ENCODE peak calls at places on chromosomes 13 and 19, in eight cellular contexts. L is adrenal gland, Z is H9, C is fibroblast of lung, J is foreskin fibroblast, N is left ventricle myocardium inferior, M is uterus, I is fibroblast of pulmonary artery. B is an unnamed sample.

GRCh38 chr13:23871616-23872220 is 17.5 kb downstream of the MIPEP start:
- DNase-seq in L (no peak), Z (no peak), C (peak; percentile 76), J (peak; percentile 63), N (no peak), M (no peak), I (peak; percentile 61), B (peak; percentile 38)

GRCh38 chr19:1167687-1168561 is 6.1 kb downstream of the SBNO2 start:
- DNase-seq in L (peak; percentile 66), Z (no peak), C (no peak), J (no peak), N (no peak), M (no peak), I (no peak), B (no peak)

GRCh38 chr19:37654833-37655688 is at the start of gene ZFP30:
- DNase-seq in L (peak; percentile 91), Z (peak; percentile 76), C (peak; percentile 79), J (peak; percentile 94), N (peak; percentile 93), M (peak; percentile 81), I (peak; percentile 60), B (peak; percentile 82)

GRCh38 chr19:52231154-52231565 is 38.2 kb upstream of the ZNF766 start:
- DNase-seq in L (peak; percentile 81), Z (no peak), C (no peak), J (peak; percentile 31), N (no peak), M (no peak), I (peak; percentile 24), B (no peak)

GRCh38 chr13:75788494-75788991 is 152.4 kb downstream of the LMO7 start:
- DNase-seq in L (no peak), Z (no peak), C (peak; percentile 90), J (peak; percentile 95), N (no peak), M (no peak), I (peak; percentile 76), B (no peak)

GRCh38 chr19:20247016-20247683 is 80.1 kb downstream of the ZNF486 start:
- DNase-seq in L (peak; percentile 28), Z (peak; percentile 59), C (peak; percentile 17), J (peak; percentile 5), N (peak; percentile 16), M (peak; percentile 48), I (peak; percentile 18), B (no peak)

GRCh38 chr19:39247701-39248664 is 673 bp downstream of the IFNL4 start:
- DNase-seq in L (no peak), Z (peak; percentile 46), C (no peak), J (peak; percentile 31), N (no peak), M (no peak), I (peak; percentile 8), B (no peak)

GRCh38 chr13:32262165-32262564 is 53.0 kb downstream of the ZAR1L start:
- DNase-seq in L (no peak), Z (no peak), C (no peak), J (peak; percentile 46), N (no peak), M (no peak), I (no peak), B (no peak)

GRCh38 chr19:38707512-38708114 is 36.7 kb downstream of the CAPN12 start:
- DNase-seq in L (peak; percentile 83), Z (no peak), C (no peak), J (peak; percentile 18), N (peak; percentile 76), M (peak; percentile 52), I (peak; percentile 65), B (no peak)

GRCh38 chr13:63024458-63024857 is 1608.8 kb upstream of the PCDH20 start:
- DNase-seq in L (no peak), Z (no peak), C (peak; percentile 44), J (peak; percentile 9), N (no peak), M (no peak), I (peak; percentile 4), B (no peak)

GRCh38 chr19:45250832-45251451 is at the start of gene MARK4:
- DNase-seq in L (peak; percentile 49), Z (peak; percentile 69), C (peak; percentile 44), J (peak; percentile 75), N (peak; percentile 52), M (peak; percentile 62), I (peak; percentile 49), B (peak; percentile 97)

GRCh38 chr19:56538761-56539263 is at the start of gene ZFP28:
- DNase-seq in L (peak; percentile 80), Z (peak; percentile 80), C (no peak), J (no peak), N (peak; percentile 89), M (peak; percentile 76), I (no peak), B (no peak)

GRCh38 chr13:50942630-50943311 is 33.2 kb downstream of the RNASEH2B start:
- DNase-seq in L (no peak), Z (no peak), C (no peak), J (no peak), N (no peak), M (no peak), I (no peak), B (no peak)

GRCh38 chr13:43388282-43389034 is 365.1 kb downstream of the DNAJC15 start:
- DNase-seq in L (no peak), Z (no peak), C (no peak), J (no peak), N (no peak), M (no peak), I (no peak), B (no peak)

GRCh38 chr19:9913237-9914000 is 22.9 kb downstream of the OLFM2 start:
- DNase-seq in L (peak; percentile 51), Z (peak; percentile 50), C (no peak), J (no peak), N (peak; percentile 25), M (peak; percentile 19), I (no peak), B (no peak)

GRCh38 chr19:28608292-28608691 is 604.7 kb downstream of the UQCRFS1 start:
- DNase-seq in L (no peak), Z (no peak), C (no peak), J (no peak), N (no peak), M (no peak), I (no peak), B (no peak)

GRCh38 chr13:99322297-99323103 is 15.3 kb upstream of the GPR183 start:
- DNase-seq in L (no peak), Z (no peak), C (peak; percentile 79), J (peak; percentile 83), N (no peak), M (no peak), I (peak; percentile 60), B (peak; percentile 68)

GRCh38 chr13:39779337-39780270 is 124.1 kb downstream of the COG6 start:
- DNase-seq in L (no peak), Z (no peak), C (peak; percentile 12), J (peak; percentile 42), N (no peak), M (no peak), I (peak; percentile 60), B (no peak)

DNA sequence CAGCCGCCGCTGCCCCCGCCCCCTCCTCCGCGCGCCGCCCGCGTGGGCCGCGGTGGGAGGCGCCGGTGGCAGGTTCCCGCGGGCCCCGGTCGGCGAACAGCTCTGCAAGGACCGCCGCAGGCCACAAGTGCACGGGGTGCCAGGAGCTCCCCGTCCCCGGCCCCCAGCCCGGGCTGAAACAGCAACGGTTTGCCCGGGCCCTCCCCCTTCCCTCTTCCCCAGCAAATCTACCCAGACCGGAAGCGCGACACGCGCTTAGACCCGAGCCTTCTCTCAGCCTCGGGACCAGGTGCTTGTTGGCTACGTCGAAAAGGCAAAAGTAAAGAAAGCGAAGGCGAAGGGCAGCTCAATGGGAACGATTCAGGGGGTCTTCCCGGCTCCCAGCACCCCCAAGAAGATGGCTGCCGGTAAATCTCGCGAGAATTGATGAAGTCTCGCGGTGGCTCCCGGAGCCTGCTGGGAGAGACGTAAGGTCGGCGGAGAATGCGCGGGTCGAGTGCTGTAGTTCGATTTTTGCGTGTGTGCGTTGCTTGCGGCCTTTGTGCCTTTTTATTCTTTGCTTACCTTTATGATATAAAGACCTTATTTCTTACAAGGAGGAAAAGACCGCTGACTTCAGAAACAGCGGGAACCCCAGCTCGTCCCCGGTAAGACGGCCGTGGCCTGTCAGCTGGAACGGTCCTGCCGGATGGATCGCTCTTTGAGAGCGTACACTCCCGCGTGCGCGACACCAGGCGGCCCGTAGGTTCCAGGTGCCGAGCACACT is at the start of gene RBM26:
- DNase-seq in L (peak; percentile 97), Z (peak; percentile 93), C (peak; percentile 96), J (peak; percentile 98), N (peak; percentile 94), M (peak; percentile 92), I (peak; percentile 97), B (peak; percentile 94)
- TF ChIP-seq CTCF in L (no peak), Z (no peak), C (peak; percentile 25), J (no peak), N (peak; percentile 32), M (peak; percentile 8), I (no peak), B (no peak)

DNA sequence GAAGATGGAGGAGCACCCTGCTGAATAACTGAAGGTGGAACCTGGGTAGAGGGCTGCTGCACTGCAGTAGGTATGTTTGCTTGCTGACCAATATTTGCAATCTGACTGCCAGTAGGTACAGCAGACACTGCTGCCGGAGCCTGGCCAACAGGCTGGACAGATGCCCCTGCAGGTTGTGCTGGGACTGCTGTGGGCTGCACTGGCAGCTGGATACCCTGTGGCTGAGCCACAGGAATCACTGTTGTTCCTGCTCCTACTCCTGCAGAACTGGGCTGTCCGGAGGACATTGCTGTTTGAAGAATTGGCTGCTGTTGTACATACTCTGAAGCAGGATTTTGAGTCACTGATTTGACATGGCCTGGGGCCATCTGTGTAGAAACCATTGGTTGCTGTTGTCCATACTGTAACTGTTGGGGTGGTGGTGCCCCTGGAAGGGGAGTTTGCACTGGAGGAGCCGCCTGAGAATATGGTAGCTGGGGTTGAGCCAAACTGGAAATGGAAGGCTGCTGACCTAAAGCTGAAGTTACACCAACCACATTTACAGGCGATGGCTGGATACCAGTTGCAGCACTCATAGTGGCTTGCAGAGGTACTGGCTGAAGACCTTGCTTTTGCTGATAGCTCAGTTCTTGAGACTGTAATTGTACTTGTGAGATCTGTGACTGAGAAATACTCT is 2.2 kb downstream of the TSC22D1 start:
- DNase-seq in L (no peak), Z (peak; percentile 55), C (peak; percentile 57), J (peak; percentile 61), N (no peak), M (no peak), I (peak; percentile 62), B (peak; percentile 25)
- TF ChIP-seq CTCF in L (peak; percentile 6), Z (peak; percentile 54), C (peak; percentile 61), J (peak; percentile 40), N (peak; percentile 29), M (peak; percentile 32), I (peak; percentile 50), B (peak; percentile 15)

GRCh38 chr13:77093735-77094134 is 66.8 kb upstream of the FBXL3 start:
- DNase-seq in L (no peak), Z (no peak), C (no peak), J (no peak), N (no peak), M (no peak), I (no peak), B (no peak)

GRCh38 chr13:77095288-77095687 is 68.3 kb upstream of the FBXL3 start:
- DNase-seq in L (no peak), Z (no peak), C (no peak), J (no peak), N (no peak), M (no peak), I (no peak), B (no peak)
- TF ChIP-seq CTCF in L (no peak), Z (no peak), C (no peak), J (no peak), N (no peak), M (no peak), I (no peak), B (no peak)

DNA sequence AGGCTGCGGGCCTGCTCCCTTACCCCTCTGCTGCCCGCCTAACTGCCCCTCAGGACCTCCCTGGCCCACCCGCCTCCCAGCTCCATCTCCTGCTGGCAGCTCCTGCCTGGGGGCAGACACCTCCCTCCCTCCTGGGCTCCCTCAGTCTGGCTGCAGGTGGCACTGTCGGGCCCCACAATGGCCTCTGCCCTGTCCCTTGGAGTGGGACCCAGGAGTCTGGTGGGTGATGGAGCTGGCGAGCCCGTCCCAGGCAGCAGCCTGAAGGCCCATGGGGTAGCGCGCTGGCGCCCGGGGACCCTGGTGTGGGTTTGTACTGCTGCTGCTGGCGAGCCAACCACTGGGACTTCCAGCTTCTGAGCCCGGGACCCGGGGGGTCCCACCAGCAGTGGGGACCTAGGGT is 83.6 kb downstream of the KDM4B start:
- DNase-seq in L (no peak), Z (peak; percentile 55), C (no peak), J (no peak), N (no peak), M (no peak), I (no peak), B (no peak)
- TF ChIP-seq CTCF in L (no peak), Z (peak; percentile 55), C (no peak), J (no peak), N (no peak), M (no peak), I (no peak), B (no peak)